ENCODE peak calls at places on chromosome 1, in nine cellular contexts. D, Y, Q, E, I, A, Z, B and T are unnamed samples.
A peak's percentile ranks its signal among the peaks of the same experiment; 100 is the strongest.

GRCh38 chr1:233033366-233033765 is 83.0 kb downstream of the NTPCR start:
- DNase-seq in B (no peak), E (no peak), A (no peak), I (no peak), Q (no peak), Y (no peak), Z (no peak), D (no peak), T (no peak)

GRCh38 chr1:172951728-172952365 is 98.9 kb downstream of the TNFSF18 start:
- DNase-seq in A (no peak), Q (no peak), I (no peak), Z (peak; percentile 94), D (no peak), Y (no peak), E (no peak), B (no peak), T (no peak)

GRCh38 chr1:25926731-25927496 is 20.7 kb upstream of the STMN1 start:
- DNase-seq in I (no peak), E (peak; percentile 78), Z (no peak), D (no peak), B (peak; percentile 75), Y (no peak), Q (no peak), A (no peak), T (peak; percentile 44)

GRCh38 chr1:7761103-7761502 is 10.0 kb upstream of the VAMP3 start:
- DNase-seq in I (no peak), B (no peak), E (no peak), Y (no peak), Z (no peak), Q (no peak), A (no peak), D (no peak), T (no peak)

GRCh38 chr1:3023994-3024393 is 2.7 kb downstream of the ACTRT2 start:
- DNase-seq in Z (no peak), E (no peak), A (no peak), Y (no peak), Q (no peak), D (no peak), B (no peak), I (no peak), T (no peak)

GRCh38 chr1:89640440-89640839 is 7.5 kb downstream of the LRRC8C start:
- DNase-seq in Y (no peak), Z (no peak), B (no peak), E (no peak), A (no peak), I (no peak), D (no peak), Q (no peak), T (no peak)

GRCh38 chr1:4253918-4254317 is 353.8 kb upstream of the C1orf174 start:
- DNase-seq in E (no peak), Y (no peak), D (no peak), B (peak; percentile 79), Q (no peak), I (no peak), A (no peak), Z (no peak), T (no peak)

GRCh38 chr1:32372149-32372756 is 9.9 kb downstream of the TSSK3 start:
- DNase-seq in E (no peak), I (no peak), B (no peak), D (no peak), A (no peak), Y (no peak), Q (no peak), Z (no peak), T (no peak)

GRCh38 chr1:66492424-66492823 is 41.5 kb upstream of the SGIP1 start:
- DNase-seq in I (no peak), Y (no peak), D (no peak), Z (no peak), B (no peak), E (no peak), A (no peak), Q (no peak), T (no peak)

GRCh38 chr1:5526385-5526750 is 465.9 kb downstream of the NPHP4 start:
- DNase-seq in E (no peak), I (no peak), D (no peak), Q (no peak), B (no peak), Y (no peak), Z (no peak), A (no peak), T (no peak)